ENCODE peak calls at places on chromosomes 2 and 18, in ten cellular contexts. W is astrocyte, H is bronchial epithelial cell, U is cardiac muscle cell, J is HAP-1, N is uterus, D is WERI-Rb-1, P is ovary, L is left ventricle myocardium inferior, Y is HCT116. O is an unnamed sample. For H3K36me3 and H3K27me3, the result is how much of the 10 kb centered on the place peaks cover.

GRCh38 chr18:26262156-26262555 is 35.9 kb downstream of the TAF4B start:
- DNase-seq in H (no peak), L (no peak), D (no peak), Y (no peak), W (no peak), N (no peak), P (no peak), U (no peak), J (no peak), O (peak)

GRCh38 chr2:128411431-128411830 is 92.8 kb upstream of the HS6ST1 start:
- DNase-seq in P (peak), H (no peak), D (no peak), U (no peak), W (no peak), N (no peak), J (no peak), Y (no peak), L (no peak), O (no peak)

GRCh38 chr18:36440614-36441013 is 143.1 kb downstream of the FHOD3 start:
- DNase-seq in J (no peak), H (no peak), L (no peak), U (no peak), N (no peak), D (no peak), W (peak), Y (no peak), P (no peak), O (no peak)

GRCh38 chr2:105804266-105804665 is 59.6 kb downstream of the NCK2 start:
- DNase-seq in Y (no peak), N (no peak), U (no peak), J (peak), D (peak), H (no peak), W (peak), P (no peak), L (no peak), O (no peak)

GRCh38 chr2:74845991-74846390 is 12.1 kb downstream of the HK2 start:
- DNase-seq in Y (no peak), U (no peak), N (no peak), D (no peak), J (no peak), P (no peak), L (no peak), H (no peak), W (peak), O (no peak)

GRCh38 chr2:25131567-25132295 is 36.6 kb downstream of the POMC start:
- DNase-seq in D (no peak), W (no peak), N (no peak), U (no peak), H (no peak), P (peak), Y (no peak), J (no peak), L (peak), O (peak)

GRCh38 chr18:73136134-73136533 is 268.3 kb upstream of the NETO1 start:
- DNase-seq in N (no peak), L (no peak), W (peak), D (no peak), P (no peak), U (peak), H (peak), J (no peak), Y (no peak), O (no peak)

GRCh38 chr2:187263675-187264580 is 184.1 kb downstream of the CALCRL start:
- DNase-seq in Y (no peak), D (no peak), N (no peak), L (no peak), J (peak), P (no peak), W (no peak), U (no peak), H (no peak), O (no peak)

GRCh38 chr2:144479138-144479537 is 40.8 kb downstream of the ZEB2 start:
- DNase-seq in U (peak), L (no peak), D (no peak), W (peak), Y (no peak), P (no peak), N (no peak), J (no peak), H (peak), O (no peak)

GRCh38 chr2:144547512-144547911 is 27.6 kb upstream of the ZEB2 start:
- DNase-seq in Y (no peak), U (no peak), N (no peak), L (no peak), H (no peak), W (no peak), D (no peak), P (no peak), J (no peak), O (no peak)

GRCh38 chr2:9264301-9264700 is 57.7 kb downstream of the ASAP2 start:
- DNase-seq in P (no peak), Y (no peak), J (no peak), D (no peak), W (peak), U (no peak), H (peak), N (no peak), L (no peak), O (no peak)

GRCh38 chr18:52716926-52717325 is 376.9 kb downstream of the DCC start:
- DNase-seq in Y (no peak), H (peak), L (no peak), N (no peak), W (peak), U (peak), J (no peak), D (peak), P (no peak), O (no peak)

GRCh38 chr2:44767691-44768090 is 173.8 kb upstream of the SIX3 start:
- DNase-seq in J (no peak), D (peak), P (no peak), Y (no peak), N (no peak), W (no peak), H (no peak), U (no peak), L (no peak), O (no peak)

GRCh38 chr2:37223131-37223530 is 8.3 kb downstream of the CEBPZ start:
- DNase-seq in N (no peak), W (no peak), U (no peak), P (no peak), D (no peak), J (no peak), H (no peak), Y (no peak), L (no peak), O (no peak)

GRCh38 chr2:103656558-103656957 is 894.7 kb downstream of the TMEM182 start:
- DNase-seq in D (no peak), L (no peak), H (no peak), P (no peak), U (peak), W (peak), Y (no peak), N (no peak), J (no peak), O (no peak)

GRCh38 chr2:103660947-103661346 is 899.1 kb downstream of the TMEM182 start:
- DNase-seq in H (no peak), W (no peak), L (no peak), U (no peak), N (no peak), P (no peak), Y (no peak), D (no peak), J (no peak), O (no peak)

GRCh38 chr2:103664690-103665089 is 902.9 kb downstream of the TMEM182 start:
- DNase-seq in W (no peak), L (no peak), U (no peak), Y (no peak), P (no peak), D (no peak), N (no peak), H (no peak), J (no peak), O (peak)

DNA sequence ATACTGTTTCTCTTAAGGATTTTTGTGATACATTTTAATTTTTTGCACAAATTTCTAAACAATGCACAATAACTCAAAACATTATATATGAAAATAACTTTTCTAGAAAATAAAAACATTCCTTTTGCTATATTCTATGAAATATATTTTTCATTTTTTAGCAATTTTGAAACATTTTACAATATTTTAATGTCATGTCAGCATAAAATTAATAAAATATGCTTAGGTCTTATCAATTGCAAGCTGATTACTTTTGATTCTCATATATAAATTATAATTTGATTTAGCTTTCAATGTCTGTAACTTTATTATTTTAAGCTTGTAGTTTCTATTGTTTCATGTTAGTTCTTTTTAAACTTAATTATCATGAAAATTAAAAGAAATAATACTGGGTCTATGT is 898.7 kb downstream of the TMEM182 start:
- DNase-seq in J (no peak), H (no peak), U (no peak), W (no peak), D (no peak), N (no peak), L (no peak), P (no peak), Y (no peak), O (no peak)
- H3K36me3 ChIP-seq in J (under half), H (under half), U (under half), W (under half), D (under half), N (under half), L (under half), P (under half), Y (under half), O (under half)

GRCh38 chr2:71157124-71157802 is 26.8 kb downstream of the MPHOSPH10 start:
- DNase-seq in P (peak), N (peak), J (peak), Y (peak), W (no peak), H (peak), D (peak), U (peak), L (peak), O (peak)
- H3K27me3 ChIP-seq in P (under half), N (under half), J (under half), Y (under half), W (under half), H (under half), D (under half), U (under half), L (under half), O (under half)

DNA sequence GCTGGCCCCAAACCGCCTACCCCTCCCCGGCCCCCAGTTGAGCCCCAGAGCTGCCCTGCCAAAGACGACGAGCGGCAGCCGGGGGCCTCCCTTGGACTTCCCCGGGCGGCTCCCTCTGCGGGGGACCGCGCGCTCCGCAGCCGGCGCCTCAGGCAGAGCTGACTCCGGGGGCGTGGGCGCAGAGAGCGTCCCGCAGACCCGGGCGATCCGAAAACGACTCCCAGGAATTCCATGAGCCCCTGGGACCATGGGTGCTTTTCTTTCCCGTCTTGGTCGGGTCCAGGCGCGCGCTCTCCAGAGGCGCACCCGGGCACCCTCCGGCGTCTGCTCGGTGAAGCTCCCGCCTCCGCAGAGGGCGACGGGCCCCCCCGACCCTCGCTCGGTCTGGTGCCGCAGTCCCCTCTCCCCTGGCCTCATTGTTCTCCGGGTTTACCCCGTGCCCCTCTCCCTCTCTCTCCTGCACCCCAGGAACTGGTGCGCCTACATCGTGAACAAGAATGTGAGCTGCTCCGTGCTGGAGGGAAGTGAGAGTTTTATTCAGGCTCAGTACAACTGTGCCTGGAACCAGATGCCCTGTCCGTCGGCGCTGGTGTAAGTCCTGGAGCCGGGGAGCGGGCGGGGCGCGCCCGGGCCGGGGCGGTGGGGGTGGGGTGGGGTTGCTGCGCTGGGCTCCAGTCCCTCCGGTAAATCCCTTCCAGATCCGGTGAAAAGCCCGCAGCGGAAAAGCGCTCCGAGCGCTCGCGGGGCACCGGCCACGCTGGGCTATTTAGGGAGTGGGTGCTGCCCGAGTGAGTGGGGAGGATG is 737 bp downstream of the EMILIN2 start:
- DNase-seq in Y (no peak), P (peak), J (no peak), N (peak), U (peak), H (no peak), W (no peak), L (peak), D (peak), O (peak)
- H3K4me3 ChIP-seq in Y (no peak), P (peak), J (peak), N (peak), U (peak), H (no peak), W (peak), L (peak), D (peak), O (peak)

GRCh38 chr2:189002079-189002478 is 27.9 kb downstream of the COL3A1 start:
- DNase-seq in P (no peak), N (no peak), W (peak), L (no peak), H (peak), J (no peak), D (no peak), Y (peak), U (no peak), O (no peak)

GRCh38 chr2:188993264-188993663 is 19.1 kb downstream of the COL3A1 start:
- DNase-seq in W (no peak), Y (no peak), U (no peak), L (no peak), D (no peak), N (no peak), P (no peak), H (no peak), J (no peak), O (no peak)

GRCh38 chr2:189000221-189000620 is 26.0 kb downstream of the COL3A1 start:
- DNase-seq in D (no peak), W (no peak), P (no peak), Y (no peak), J (no peak), H (no peak), N (no peak), L (no peak), U (no peak), O (no peak)

GRCh38 chr2:188997276-188997675 is 23.1 kb downstream of the COL3A1 start:
- DNase-seq in Y (no peak), U (no peak), L (no peak), D (no peak), W (no peak), N (no peak), P (no peak), J (no peak), H (no peak), O (no peak)
- H3K36me3 ChIP-seq in Y (under half), U (under half), L (half or more), D (under half), W (under half), N (under half), P (under half), J (under half), H (under half), O (under half)

DNA sequence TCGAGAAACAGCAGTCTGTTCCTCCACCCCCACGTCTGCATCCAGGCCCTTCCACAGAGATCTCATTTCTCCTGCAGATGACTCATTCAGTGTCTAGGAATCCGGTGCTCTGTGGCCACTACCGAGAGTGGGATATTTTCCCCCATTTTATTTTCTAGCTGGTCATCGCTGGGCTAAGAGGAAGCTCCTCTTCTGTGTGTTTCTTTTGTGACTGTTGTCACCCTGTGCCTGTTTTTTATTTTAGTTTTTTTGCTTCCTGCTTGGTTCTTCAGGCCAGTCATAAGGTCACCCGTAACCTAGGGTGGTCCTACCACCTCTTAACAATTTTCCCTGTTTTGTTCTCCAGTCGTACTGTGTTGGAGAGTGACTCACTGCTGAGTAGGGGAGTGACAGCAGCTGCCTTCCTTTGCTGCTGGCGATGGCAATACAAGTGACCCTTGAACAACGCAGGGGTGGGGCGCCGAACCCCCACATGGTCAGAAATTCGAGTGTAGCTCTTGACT is 6.7 kb downstream of the RAMP1 start:
- DNase-seq in P (no peak), D (no peak), J (no peak), W (peak), N (no peak), U (no peak), L (no peak), Y (no peak), H (peak), O (peak)
- H3K27me3 ChIP-seq in P (under half), D (under half), J (under half), W (under half), N (under half), U (under half), L (under half), Y (under half), H (under half), O (under half)

GRCh38 chr2:167294031-167294774 is 405.9 kb downstream of the XIRP2 start:
- DNase-seq in L (no peak), P (peak), N (no peak), U (peak), Y (no peak), J (no peak), W (peak), H (peak), D (peak), O (peak)
- H3K4me3 ChIP-seq in L (peak), P (peak), N (peak), U (peak), Y (no peak), J (peak), W (peak), H (peak), D (peak), O (peak)

GRCh38 chr2:233456934-233457333 is 102.6 kb downstream of the DGKD start:
- DNase-seq in P (no peak), J (no peak), D (no peak), L (no peak), Y (no peak), N (no peak), W (no peak), U (no peak), H (no peak), O (peak)
- H3K36me3 ChIP-seq in P (under half), J (half or more), D (under half), L (half or more), Y (under half), N (under half), W (under half), U (under half), H (under half), O (under half)

GRCh38 chr2:170714156-170715061 is 728 bp upstream of the SP5 start:
- DNase-seq in Y (no peak), H (no peak), P (peak), W (no peak), D (peak), U (peak), L (peak), N (peak), J (no peak), O (peak)
- H3K27me3 ChIP-seq in Y (under half), H (half or more), P (under half), W (half or more), D (under half), U (half or more), L (half or more), N (under half), J (under half), O (half or more)

DNA sequence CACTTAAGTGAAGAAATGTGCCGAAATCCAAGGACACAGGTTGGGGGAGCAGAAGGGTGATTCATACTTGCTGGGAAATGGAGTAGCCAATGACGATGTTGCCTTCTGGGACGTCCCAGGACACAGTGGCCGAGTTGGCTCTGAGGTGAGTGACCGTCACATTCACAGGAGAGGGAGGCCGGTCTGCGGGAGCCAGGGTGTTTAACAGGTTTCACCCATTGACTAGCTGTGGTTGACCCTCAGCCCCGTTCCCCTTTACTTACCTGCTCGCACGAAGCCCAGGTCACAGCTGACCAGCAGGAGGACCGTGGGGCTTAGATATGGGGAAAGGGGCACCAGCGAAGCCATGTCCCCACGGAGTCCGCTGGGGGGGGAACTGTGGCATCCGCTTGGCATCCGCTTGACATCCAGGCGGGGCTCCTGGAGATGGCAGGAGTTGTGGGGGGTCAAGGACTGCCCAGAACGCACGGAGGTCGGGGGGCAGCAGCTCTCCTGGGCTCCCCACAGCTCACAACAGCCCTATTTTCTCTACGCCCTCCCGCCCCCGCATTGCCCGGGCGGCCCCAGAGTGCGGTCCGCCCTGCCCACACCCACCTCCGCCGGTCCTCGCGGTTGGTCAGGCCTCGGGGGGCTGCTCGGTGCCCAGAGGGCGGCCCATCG is 586 bp downstream of the FNDC4 start:
- DNase-seq in U (peak), W (peak), Y (no peak), L (peak), D (peak), P (peak), J (no peak), N (peak), H (no peak), O (no peak)
- H3K4me3 ChIP-seq in U (peak), W (peak), Y (peak), L (peak), D (peak), P (peak), J (peak), N (peak), H (peak), O (peak)

DNA sequence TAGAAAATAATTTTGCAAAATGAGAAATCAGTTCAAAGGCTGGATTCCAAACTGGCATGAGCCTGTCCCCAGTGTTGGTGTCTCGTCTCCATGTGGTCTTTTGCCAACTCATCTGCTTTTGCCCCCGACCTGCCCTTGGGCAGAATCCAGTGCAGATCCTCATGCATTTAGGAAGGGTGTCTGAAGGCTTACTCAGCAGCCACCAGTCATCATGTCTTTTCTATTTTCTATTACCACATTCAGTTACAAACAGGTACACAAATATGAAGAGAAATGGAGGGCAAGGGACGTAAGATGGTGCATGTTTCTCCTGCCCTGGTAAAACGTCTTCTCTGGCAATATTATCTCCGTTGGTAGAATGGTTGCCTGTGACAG is 43.5 kb downstream of the E2F6 start:
- DNase-seq in J (no peak), N (no peak), D (no peak), Y (no peak), P (no peak), W (no peak), L (no peak), U (no peak), H (no peak), O (no peak)
- H3K36me3 ChIP-seq in J (under half), N (under half), D (under half), Y (under half), P (under half), W (under half), L (under half), U (under half), H (under half), O (under half)

O was measured in H7.